ENCODE peak calls at places on chromosome 21, in six cellular contexts. Y is stimulated activated CD4-positive, alpha-beta T cell treated with anti-CD3 and anti-CD28 coated beads, Interleukin-4, amount 100 ng/mL, for 48 hours; O is naive B cell; A is fibroblast of pulmonary artery; M is astrocyte of the spinal cord; R is central memory CD8-positive, alpha-beta T cell. Z is an unnamed sample.
A peak's percentile ranks its signal among the peaks of the same experiment; 100 is the strongest.

GRCh38 chr21:43881283-43881682 is 16.3 kb downstream of the AGPAT3 start:
- DNase-seq in R (peak; percentile 33), O (no peak), A (no peak), M (no peak), Y (no peak), Z (no peak)

GRCh38 chr21:28781602-28782274 is 210.9 kb downstream of the LTN1 start:
- DNase-seq in R (no peak), A (peak; percentile 62), O (no peak), Y (no peak), M (no peak), Z (no peak)

GRCh38 chr21:45327458-45328197 is 39.9 kb upstream of the POFUT2 start:
- DNase-seq in R (no peak), Y (no peak), A (no peak), O (no peak), M (no peak), Z (no peak)

GRCh38 chr21:18274370-18274769 is 29.7 kb downstream of the CHODL start:
- DNase-seq in M (no peak), A (no peak), R (no peak), Y (no peak), O (no peak), Z (no peak)

GRCh38 chr21:30349572-30349971 is 1.2 kb upstream of the KRTAP23-1 start:
- DNase-seq in Y (no peak), M (no peak), R (no peak), A (no peak), O (no peak), Z (no peak)

GRCh38 chr21:41663805-41664788 is 102.8 kb downstream of the RIPK4 start:
- DNase-seq in Y (no peak), A (peak; percentile 48), M (peak; percentile 14), O (no peak), R (no peak), Z (peak; percentile 27)

GRCh38 chr21:18354947-18355346 is 48.6 kb downstream of the TMPRSS15 start:
- DNase-seq in A (no peak), Y (no peak), O (no peak), R (no peak), M (peak; percentile 27), Z (peak; percentile 10)

GRCh38 chr21:15686506-15686905 is 43.3 kb upstream of the USP25 start:
- DNase-seq in M (no peak), O (no peak), A (no peak), R (no peak), Y (no peak), Z (no peak)

GRCh38 chr21:34337741-34338140 is 26.1 kb upstream of the KCNE2 start:
- DNase-seq in O (no peak), Y (no peak), M (no peak), A (no peak), R (no peak), Z (peak; percentile 34)

GRCh38 chr21:14591882-14592281 is 45.8 kb upstream of the SAMSN1 start:
- DNase-seq in O (no peak), Y (no peak), A (peak; percentile 85), M (peak; percentile 82), R (no peak), Z (peak; percentile 66)

GRCh38 chr21:46002841-46003574 is 21.4 kb downstream of the COL6A1 start:
- DNase-seq in A (no peak), O (no peak), Y (no peak), M (no peak), R (peak; percentile 7), Z (no peak)

GRCh38 chr21:36881223-36881622 is 85.2 kb downstream of the HLCS start:
- DNase-seq in Y (no peak), M (peak; percentile 19), O (no peak), A (peak; percentile 30), R (no peak), Z (no peak)